ENCODE peak calls at places on chromosomes 16 and 17, in seven cellular contexts. K is glutamatergic neuron, N is GM13976, C is natural killer cell, Q is IMR-90, W is endothelial cell, A is nephron progenitor cell. H is an unnamed sample.

GRCh38 chr16:15954814-15955151 is 5.4 kb downstream of the ABCC1 start:
- DNase-seq in K (no peak), N (no peak), C (no peak), Q (peak; percentile 75), W (no peak), A (no peak), H (no peak)

GRCh38 chr17:74394977-74395376 is 27.7 kb downstream of the GPR142 start:
- DNase-seq in K (no peak), N (no peak), C (no peak), Q (no peak), W (no peak), A (no peak), H (no peak)

GRCh38 chr17:65173284-65173793 is 36.2 kb downstream of the RGS9 start:
- DNase-seq in K (peak; percentile 38), N (no peak), C (peak; percentile 40), Q (peak; percentile 55), W (peak; percentile 41), A (no peak), H (peak; percentile 60)

GRCh38 chr17:27290916-27291598 is 2.9 kb upstream of the WSB1 start:
- DNase-seq in K (no peak), N (no peak), C (no peak), Q (no peak), W (no peak), A (no peak), H (no peak)

GRCh38 chr16:68408967-68409366 is 39.3 kb downstream of the SMPD3 start:
- DNase-seq in K (no peak), N (no peak), C (no peak), Q (no peak), W (no peak), A (no peak), H (no peak)

GRCh38 chr16:14056970-14057369 is 14.1 kb upstream of the MRTFB start:
- DNase-seq in K (no peak), N (no peak), C (no peak), Q (no peak), W (no peak), A (no peak), H (no peak)

GRCh38 chr16:90040152-90041023 is 21.1 kb upstream of the DBNDD1 start:
- DNase-seq in K (no peak), N (peak; percentile 22), C (no peak), Q (no peak), W (no peak), A (no peak), H (no peak)

GRCh38 chr17:79803997-79804855 is 7.3 kb upstream of the CBX8 start:
- DNase-seq in K (peak; percentile 42), N (peak; percentile 80), C (no peak), Q (no peak), W (no peak), A (peak; percentile 63), H (peak; percentile 71)

GRCh38 chr16:22077700-22078313 is 14.5 kb upstream of the VWA3A start:
- DNase-seq in K (peak; percentile 74), N (peak; percentile 65), C (peak; percentile 56), Q (peak; percentile 60), W (peak; percentile 73), A (peak; percentile 69), H (peak; percentile 47)

GRCh38 chr17:75531724-75532090 is 6.2 kb downstream of the LLGL2 start:
- DNase-seq in K (no peak), N (no peak), C (no peak), Q (no peak), W (no peak), A (no peak), H (no peak)

GRCh38 chr16:75107505-75107904 is 9.1 kb downstream of the LDHD start:
- DNase-seq in K (no peak), N (peak; percentile 13), C (no peak), Q (no peak), W (no peak), A (peak; percentile 42), H (no peak)

GRCh38 chr16:1823821-1824220 is 2.8 kb downstream of the HAGH start:
- DNase-seq in K (peak; percentile 69), N (peak; percentile 54), C (no peak), Q (peak; percentile 59), W (peak; percentile 34), A (peak; percentile 42), H (no peak)

GRCh38 chr16:69316595-69317034 is 5.5 kb downstream of the VPS4A start:
- DNase-seq in K (no peak), N (no peak), C (no peak), Q (no peak), W (no peak), A (no peak), H (no peak)

GRCh38 chr16:69453936-69454335 is 29.5 kb downstream of the CYB5B start:
- DNase-seq in K (no peak), N (no peak), C (no peak), Q (no peak), W (no peak), A (no peak), H (no peak)

GRCh38 chr17:50360716-50361115 is 12.3 kb downstream of the MRPL27 start:
- DNase-seq in K (no peak), N (no peak), C (no peak), Q (no peak), W (no peak), A (no peak), H (no peak)

GRCh38 chr17:35236821-35237220 is 6.1 kb upstream of the SLFN5 start:
- DNase-seq in K (no peak), N (no peak), C (no peak), Q (no peak), W (no peak), A (no peak), H (no peak)

GRCh38 chr17:71765437-71765836 is 355.4 kb upstream of the SOX9 start:
- DNase-seq in K (no peak), N (no peak), C (no peak), Q (peak; percentile 1), W (no peak), A (peak; percentile 26), H (no peak)

GRCh38 chr17:21355586-21355985 is 20.6 kb upstream of the KCNJ12 start:
- DNase-seq in K (no peak), N (no peak), C (no peak), Q (no peak), W (no peak), A (peak; percentile 1), H (no peak)

GRCh38 chr16:13873835-13874438 is 46.0 kb upstream of the ERCC4 start:
- DNase-seq in K (peak; percentile 60), N (no peak), C (no peak), Q (peak; percentile 2), W (peak; percentile 44), A (peak; percentile 48), H (no peak)

GRCh38 chr16:531494-532125 is 4.1 kb downstream of the CAPN15 start:
- DNase-seq in K (no peak), N (no peak), C (no peak), Q (no peak), W (no peak), A (no peak), H (no peak)
- TF ChIP-seq CTCF in K (no peak), N (no peak), C (no peak), Q (no peak), W (no peak), A (no peak), H (no peak)

GRCh38 chr17:63696381-63696961 is 3.5 kb downstream of the LIMD2 start:
- DNase-seq in K (no peak), N (peak; percentile 66), C (no peak), Q (no peak), W (peak; percentile 51), A (peak; percentile 35), H (no peak)
- TF ChIP-seq CTCF in K (peak; percentile 62), N (peak; percentile 15), C (peak; percentile 26), Q (peak; percentile 39), W (peak; percentile 45), A (peak; percentile 53), H (peak; percentile 33)

GRCh38 chr17:42521036-42521435 is 15.0 kb upstream of the NAGLU start:
- DNase-seq in K (no peak), N (no peak), C (no peak), Q (no peak), W (no peak), A (no peak), H (no peak)

GRCh38 chr17:42518755-42519545 is 17.1 kb upstream of the NAGLU start:
- DNase-seq in K (no peak), N (no peak), C (no peak), Q (no peak), W (no peak), A (no peak), H (no peak)

GRCh38 chr17:42521666-42522262 is 14.3 kb upstream of the NAGLU start:
- DNase-seq in K (no peak), N (no peak), C (no peak), Q (no peak), W (no peak), A (no peak), H (no peak)

GRCh38 chr17:42519546-42520444 is 16.2 kb upstream of the NAGLU start:
- DNase-seq in K (no peak), N (no peak), C (no peak), Q (peak; percentile 99), W (peak; percentile 59), A (peak; percentile 54), H (no peak)

GRCh38 chr17:42520540-42520951 is 15.5 kb upstream of the NAGLU start:
- DNase-seq in K (no peak), N (no peak), C (no peak), Q (no peak), W (peak; percentile 57), A (peak; percentile 56), H (no peak)
- TF ChIP-seq CTCF in K (no peak), N (no peak), C (no peak), Q (peak; percentile 20), W (peak; percentile 40), A (peak; percentile 38), H (peak; percentile 18)

GRCh38 chr17:3006801-3007200 is 56.6 kb downstream of the OR1D5 start:
- DNase-seq in K (no peak), N (no peak), C (no peak), Q (no peak), W (no peak), A (no peak), H (no peak)
- TF ChIP-seq CTCF in K (no peak), N (no peak), C (no peak), Q (no peak), W (no peak), A (no peak), H (no peak)

GRCh38 chr17:61253293-61253801 is 146.3 kb upstream of the TBX2 start:
- DNase-seq in K (no peak), N (no peak), C (no peak), Q (no peak), W (no peak), A (no peak), H (no peak)

GRCh38 chr17:61249649-61250301 is 149.9 kb upstream of the TBX2 start:
- DNase-seq in K (no peak), N (no peak), C (no peak), Q (no peak), W (no peak), A (no peak), H (no peak)

GRCh38 chr17:61253937-61254677 is 145.5 kb upstream of the TBX2 start:
- DNase-seq in K (no peak), N (no peak), C (no peak), Q (no peak), W (no peak), A (no peak), H (no peak)

GRCh38 chr17:61250335-61250890 is 149.2 kb upstream of the TBX2 start:
- DNase-seq in K (no peak), N (no peak), C (no peak), Q (peak; percentile 85), W (no peak), A (no peak), H (no peak)

GRCh38 chr17:61251939-61252865 is 147.4 kb upstream of the TBX2 start:
- DNase-seq in K (no peak), N (no peak), C (peak; percentile 63), Q (peak; percentile 99), W (no peak), A (no peak), H (peak; percentile 93)
- TF ChIP-seq CTCF in K (no peak), N (no peak), C (no peak), Q (no peak), W (no peak), A (no peak), H (no peak)

H was measured in CD14-positive monocyte.